ENCODE peak calls at places on chromosomes 16 and 17, in eight cellular contexts. One of them, this sample, is unnamed. For H3K27me3, the result is how much of the 10 kb centered on the place peaks cover.

GRCh38 chr16:12178251-12178990 is 201.9 kb downstream of the SNX29 start:
- DNase-seq in adrenal gland: peak
- DNase-seq in thoracic aorta: no peak
- DNase-seq in ovary: peak
- DNase-seq in AG04450: peak
- DNase-seq in small intestine: no peak
- DNase-seq in PC-3: no peak
- DNase-seq in DND-41: no peak
- DNase-seq in this sample: no peak

GRCh38 chr17:7883781-7884386 is 4.7 kb upstream of the CHD3 start:
- DNase-seq in ovary: no peak
- DNase-seq in small intestine: no peak
- DNase-seq in adrenal gland: no peak
- DNase-seq in thoracic aorta: no peak
- DNase-seq in PC-3: peak
- DNase-seq in AG04450: no peak
- DNase-seq in DND-41: peak
- DNase-seq in this sample: peak

GRCh38 chr16:17343028-17343427 is 127.7 kb downstream of the XYLT1 start:
- DNase-seq in small intestine: no peak
- DNase-seq in ovary: no peak
- DNase-seq in DND-41: peak
- DNase-seq in thoracic aorta: no peak
- DNase-seq in PC-3: no peak
- DNase-seq in adrenal gland: no peak
- DNase-seq in AG04450: no peak
- DNase-seq in this sample: no peak

GRCh38 chr16:85491798-85492616 is 121.1 kb upstream of the GSE1 start:
- DNase-seq in PC-3: peak
- DNase-seq in small intestine: no peak
- DNase-seq in ovary: peak
- DNase-seq in adrenal gland: peak
- DNase-seq in DND-41: no peak
- DNase-seq in thoracic aorta: peak
- DNase-seq in AG04450: no peak
- DNase-seq in this sample: no peak

GRCh38 chr17:53499277-53499676 is 323.4 kb upstream of the KIF2B start:
- DNase-seq in adrenal gland: no peak
- DNase-seq in thoracic aorta: no peak
- DNase-seq in DND-41: no peak
- DNase-seq in ovary: no peak
- DNase-seq in small intestine: no peak
- DNase-seq in PC-3: no peak
- DNase-seq in AG04450: no peak
- DNase-seq in this sample: no peak

GRCh38 chr17:11608396-11608795 is 10.1 kb downstream of the DNAH9 start:
- DNase-seq in thoracic aorta: no peak
- DNase-seq in DND-41: no peak
- DNase-seq in small intestine: peak
- DNase-seq in AG04450: no peak
- DNase-seq in ovary: peak
- DNase-seq in adrenal gland: peak
- DNase-seq in PC-3: peak
- DNase-seq in this sample: no peak

GRCh38 chr16:79089735-79090284 is 510.7 kb downstream of the MAF start:
- DNase-seq in small intestine: peak
- DNase-seq in DND-41: peak
- DNase-seq in AG04450: no peak
- DNase-seq in ovary: no peak
- DNase-seq in adrenal gland: peak
- DNase-seq in PC-3: no peak
- DNase-seq in thoracic aorta: no peak
- DNase-seq in this sample: no peak

GRCh38 chr17:78939615-78940014 is 14.4 kb upstream of the TIMP2 start:
- DNase-seq in DND-41: no peak
- DNase-seq in adrenal gland: no peak
- DNase-seq in thoracic aorta: no peak
- DNase-seq in PC-3: no peak
- DNase-seq in small intestine: no peak
- DNase-seq in AG04450: no peak
- DNase-seq in ovary: no peak
- DNase-seq in this sample: no peak

GRCh38 chr16:58265480-58266052 is 29.3 kb downstream of the PRSS54 start:
- DNase-seq in small intestine: peak
- DNase-seq in thoracic aorta: no peak
- DNase-seq in AG04450: no peak
- DNase-seq in DND-41: no peak
- DNase-seq in ovary: no peak
- DNase-seq in adrenal gland: no peak
- DNase-seq in PC-3: no peak
- DNase-seq in this sample: peak

GRCh38 chr16:65117701-65118448 is 4.0 kb downstream of the CDH11 start:
- DNase-seq in PC-3: peak
- DNase-seq in small intestine: peak
- DNase-seq in DND-41: peak
- DNase-seq in thoracic aorta: no peak
- DNase-seq in AG04450: peak
- DNase-seq in adrenal gland: peak
- DNase-seq in ovary: peak
- DNase-seq in this sample: peak

GRCh38 chr17:75315541-75316243 is 26.5 kb upstream of the SLC25A19 start:
- DNase-seq in PC-3: no peak
- DNase-seq in AG04450: no peak
- DNase-seq in DND-41: no peak
- DNase-seq in small intestine: no peak
- DNase-seq in adrenal gland: peak
- DNase-seq in thoracic aorta: no peak
- DNase-seq in ovary: no peak
- DNase-seq in this sample: no peak

GRCh38 chr17:69951058-69951457 is 124.0 kb upstream of the KCNJ16 start:
- DNase-seq in AG04450: no peak
- DNase-seq in ovary: no peak
- DNase-seq in PC-3: no peak
- DNase-seq in small intestine: no peak
- DNase-seq in DND-41: no peak
- DNase-seq in thoracic aorta: no peak
- DNase-seq in adrenal gland: no peak
- DNase-seq in this sample: no peak

GRCh38 chr16:70682239-70683145 is 3.4 kb downstream of the MTSS2 start:
- DNase-seq in small intestine: no peak
- DNase-seq in DND-41: no peak
- DNase-seq in ovary: peak
- DNase-seq in thoracic aorta: no peak
- DNase-seq in AG04450: no peak
- DNase-seq in PC-3: no peak
- DNase-seq in adrenal gland: no peak
- DNase-seq in this sample: no peak

GRCh38 chr16:2532494-2533141 is 1.4 kb upstream of the CEMP1 start:
- DNase-seq in DND-41: no peak
- DNase-seq in small intestine: peak
- DNase-seq in thoracic aorta: no peak
- DNase-seq in AG04450: no peak
- DNase-seq in adrenal gland: peak
- DNase-seq in PC-3: peak
- DNase-seq in ovary: peak
- DNase-seq in this sample: peak

GRCh38 chr16:20040011-20040410 is 33.7 kb downstream of the GPR139 start:
- DNase-seq in small intestine: no peak
- DNase-seq in PC-3: no peak
- DNase-seq in DND-41: no peak
- DNase-seq in ovary: no peak
- DNase-seq in adrenal gland: no peak
- DNase-seq in AG04450: no peak
- DNase-seq in thoracic aorta: no peak
- DNase-seq in this sample: no peak

GRCh38 chr17:70343134-70343533 is 173.8 kb downstream of the KCNJ2 start:
- DNase-seq in PC-3: no peak
- DNase-seq in small intestine: no peak
- DNase-seq in AG04450: no peak
- DNase-seq in adrenal gland: no peak
- DNase-seq in DND-41: no peak
- DNase-seq in ovary: no peak
- DNase-seq in thoracic aorta: no peak
- DNase-seq in this sample: no peak

GRCh38 chr16:80198265-80198994 is 342.4 kb upstream of the DYNLRB2 start:
- DNase-seq in PC-3: peak
- DNase-seq in adrenal gland: no peak
- DNase-seq in small intestine: peak
- DNase-seq in ovary: no peak
- DNase-seq in AG04450: no peak
- DNase-seq in thoracic aorta: no peak
- DNase-seq in DND-41: no peak
- DNase-seq in this sample: no peak

GRCh38 chr17:83119987-83120864 is 40.8 kb downstream of the METRNL start:
- DNase-seq in PC-3: no peak
- DNase-seq in AG04450: no peak
- DNase-seq in ovary: peak
- DNase-seq in adrenal gland: no peak
- DNase-seq in thoracic aorta: no peak
- DNase-seq in DND-41: no peak
- DNase-seq in small intestine: no peak
- DNase-seq in this sample: no peak

GRCh38 chr16:66397736-66398433 is 29.2 kb upstream of the BEAN1 start:
- DNase-seq in AG04450: no peak
- DNase-seq in thoracic aorta: no peak
- DNase-seq in ovary: no peak
- DNase-seq in DND-41: no peak
- DNase-seq in PC-3: no peak
- DNase-seq in adrenal gland: no peak
- DNase-seq in small intestine: no peak
- DNase-seq in this sample: no peak

DNA sequence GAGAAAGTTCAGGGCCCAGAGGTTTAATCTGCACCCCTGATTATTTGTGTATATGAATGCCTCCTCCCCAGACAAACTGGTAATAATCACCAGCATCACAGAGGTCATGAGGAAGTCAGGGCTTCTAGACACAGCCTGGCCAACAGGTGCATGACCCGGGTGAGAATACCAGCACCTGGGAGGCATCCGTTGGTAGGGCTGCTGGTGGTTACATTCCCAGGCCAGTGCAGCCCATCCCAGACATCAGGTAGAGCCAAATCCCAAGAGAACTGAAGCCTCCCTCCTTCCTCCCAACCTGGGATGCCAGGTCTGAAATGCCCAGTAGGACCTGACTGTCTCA is 7.2 kb downstream of the TBX2 start:
- DNase-seq in PC-3: no peak
- DNase-seq in ovary: no peak
- DNase-seq in AG04450: no peak
- DNase-seq in DND-41: no peak
- DNase-seq in small intestine: no peak
- DNase-seq in adrenal gland: no peak
- DNase-seq in thoracic aorta: no peak
- DNase-seq in this sample: no peak
- H3K27me3 ChIP-seq in PC-3: under half
- H3K27me3 ChIP-seq in ovary: under half
- H3K27me3 ChIP-seq in AG04450: under half
- H3K27me3 ChIP-seq in DND-41: under half
- H3K27me3 ChIP-seq in small intestine: under half
- H3K27me3 ChIP-seq in adrenal gland: under half
- H3K27me3 ChIP-seq in thoracic aorta: under half
- H3K27me3 ChIP-seq in this sample: half or more

DNA sequence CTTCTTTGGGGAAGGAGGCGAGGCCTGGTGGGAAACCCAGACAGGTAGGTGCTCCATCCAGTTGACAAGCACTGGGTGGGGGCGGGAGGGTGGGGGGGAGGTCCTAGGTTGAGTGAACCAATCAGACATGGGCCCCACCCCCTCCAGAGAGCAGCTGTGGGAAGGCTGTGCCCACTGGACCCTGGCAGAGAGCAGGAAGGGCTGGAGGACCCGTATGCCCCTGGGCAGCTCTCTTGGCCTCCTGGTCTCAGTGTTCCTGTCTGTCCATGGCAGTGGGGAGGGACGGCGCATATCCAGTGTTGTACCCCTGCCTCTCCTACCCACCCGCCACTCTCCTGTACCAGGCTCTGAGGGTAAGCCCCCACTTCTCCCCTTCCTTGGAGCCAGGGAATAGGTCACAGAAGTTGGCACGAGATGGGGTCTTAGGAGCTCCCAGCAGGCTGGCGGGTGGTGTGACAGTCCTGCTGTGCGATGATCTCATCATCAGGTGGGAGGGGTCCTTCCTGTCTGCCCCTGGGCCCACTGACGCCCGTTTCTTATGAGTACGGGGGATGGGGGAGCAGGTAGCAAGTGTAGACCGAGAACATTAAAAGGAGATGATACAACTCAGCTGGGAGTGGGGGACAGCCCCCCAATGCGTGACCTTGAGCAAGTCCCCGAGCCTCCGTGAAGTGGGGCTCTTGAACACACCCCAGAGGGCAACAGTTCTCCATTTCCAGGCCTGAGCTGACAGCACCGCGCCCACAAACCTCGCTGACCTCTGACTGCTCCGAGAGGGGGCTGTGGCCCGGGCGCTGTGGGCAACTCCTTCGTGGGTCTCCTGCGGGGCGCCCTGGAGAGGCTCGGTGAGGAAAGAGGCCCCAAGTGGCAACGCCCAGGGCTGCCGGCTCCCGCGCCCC is 1.2 kb upstream of the ZFPM1 start:
- DNase-seq in ovary: peak
- DNase-seq in small intestine: no peak
- DNase-seq in DND-41: peak
- DNase-seq in AG04450: no peak
- DNase-seq in PC-3: no peak
- DNase-seq in adrenal gland: peak
- DNase-seq in thoracic aorta: no peak
- DNase-seq in this sample: peak
- H3K27me3 ChIP-seq in ovary: under half
- H3K27me3 ChIP-seq in small intestine: under half
- H3K27me3 ChIP-seq in DND-41: under half
- H3K27me3 ChIP-seq in AG04450: under half
- H3K27me3 ChIP-seq in PC-3: under half
- H3K27me3 ChIP-seq in adrenal gland: under half
- H3K27me3 ChIP-seq in thoracic aorta: under half
- H3K27me3 ChIP-seq in this sample: under half

GRCh38 chr16:52547834-52548215 is 882 bp upstream of the TOX3 start:
- DNase-seq in DND-41: no peak
- DNase-seq in small intestine: no peak
- DNase-seq in thoracic aorta: no peak
- DNase-seq in adrenal gland: no peak
- DNase-seq in ovary: no peak
- DNase-seq in PC-3: no peak
- DNase-seq in AG04450: no peak
- DNase-seq in this sample: no peak
- H3K27me3 ChIP-seq in DND-41: under half
- H3K27me3 ChIP-seq in small intestine: under half
- H3K27me3 ChIP-seq in thoracic aorta: under half
- H3K27me3 ChIP-seq in adrenal gland: under half
- H3K27me3 ChIP-seq in ovary: under half
- H3K27me3 ChIP-seq in PC-3: under half
- H3K27me3 ChIP-seq in AG04450: under half
- H3K27me3 ChIP-seq in this sample: under half

DNA sequence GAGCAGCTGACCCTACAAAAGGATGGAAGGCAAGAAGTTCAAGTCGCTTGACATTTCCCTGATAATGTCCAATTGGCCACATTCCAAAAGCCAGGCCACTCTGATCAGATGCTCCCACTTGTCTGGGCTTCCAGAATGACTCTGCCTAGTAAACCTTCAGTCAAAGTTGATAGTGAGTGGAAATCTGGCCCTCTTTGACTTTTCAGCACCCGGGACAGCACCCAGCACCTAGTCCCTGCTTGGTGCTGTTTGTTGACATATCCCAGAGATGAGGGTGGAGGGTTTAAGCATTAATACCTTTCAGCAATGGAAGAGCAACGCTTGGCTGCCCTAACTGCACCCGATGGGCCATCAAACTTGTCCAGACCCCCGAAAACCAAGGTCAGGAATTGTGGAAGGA is 131.3 kb downstream of the AIPL1 start:
- DNase-seq in PC-3: peak
- DNase-seq in small intestine: no peak
- DNase-seq in ovary: no peak
- DNase-seq in DND-41: peak
- DNase-seq in adrenal gland: peak
- DNase-seq in thoracic aorta: no peak
- DNase-seq in AG04450: no peak
- DNase-seq in this sample: no peak
- H3K27me3 ChIP-seq in PC-3: under half
- H3K27me3 ChIP-seq in small intestine: under half
- H3K27me3 ChIP-seq in ovary: under half
- H3K27me3 ChIP-seq in DND-41: under half
- H3K27me3 ChIP-seq in adrenal gland: under half
- H3K27me3 ChIP-seq in thoracic aorta: under half
- H3K27me3 ChIP-seq in AG04450: under half
- H3K27me3 ChIP-seq in this sample: under half

This sample was measured in K562.